ENCODE peak calls at places on chromosome 5, in six cellular contexts. One of them, this sample, is unnamed. For H3K4me1, the result is how much of the 10 kb centered on the place peaks cover.

GRCh38 chr5:73812962-73813588 is 187.1 kb downstream of the ARHGEF28 start:
- DNase-seq in astrocyte: peak
- DNase-seq in upper lobe of right lung: no peak
- DNase-seq in lower lobe of right lung: no peak
- DNase-seq in heart right ventricle: no peak
- DNase-seq in aorta: no peak
- DNase-seq in this sample: no peak

GRCh38 chr5:93088566-93088965 is 492.5 kb downstream of the NR2F1-AS1 start:
- DNase-seq in aorta: no peak
- DNase-seq in heart right ventricle: no peak
- DNase-seq in lower lobe of right lung: no peak
- DNase-seq in upper lobe of right lung: no peak
- DNase-seq in astrocyte: no peak
- DNase-seq in this sample: no peak

GRCh38 chr5:37867634-37868033 is 27.8 kb upstream of the GDNF start:
- DNase-seq in lower lobe of right lung: no peak
- DNase-seq in aorta: no peak
- DNase-seq in upper lobe of right lung: no peak
- DNase-seq in heart right ventricle: no peak
- DNase-seq in astrocyte: peak
- DNase-seq in this sample: no peak

GRCh38 chr5:75046366-75047142 is 5.8 kb downstream of the GCNT4 start:
- DNase-seq in lower lobe of right lung: no peak
- DNase-seq in heart right ventricle: no peak
- DNase-seq in upper lobe of right lung: no peak
- DNase-seq in aorta: no peak
- DNase-seq in astrocyte: no peak
- DNase-seq in this sample: no peak

GRCh38 chr5:113218200-113218599 is 216.6 kb downstream of the TSSK1B start:
- DNase-seq in upper lobe of right lung: no peak
- DNase-seq in astrocyte: no peak
- DNase-seq in aorta: no peak
- DNase-seq in heart right ventricle: peak
- DNase-seq in lower lobe of right lung: no peak
- DNase-seq in this sample: no peak

GRCh38 chr5:106959447-106959846 is 711.3 kb downstream of the EFNA5 start:
- DNase-seq in aorta: no peak
- DNase-seq in upper lobe of right lung: no peak
- DNase-seq in heart right ventricle: no peak
- DNase-seq in lower lobe of right lung: no peak
- DNase-seq in astrocyte: peak
- DNase-seq in this sample: no peak

GRCh38 chr5:87229780-87230179 is 37.9 kb upstream of the RASA1 start:
- DNase-seq in astrocyte: peak
- DNase-seq in heart right ventricle: no peak
- DNase-seq in aorta: no peak
- DNase-seq in upper lobe of right lung: no peak
- DNase-seq in lower lobe of right lung: no peak
- DNase-seq in this sample: peak

GRCh38 chr5:160366230-160366629 is 4.2 kb downstream of the C1QTNF2 start:
- DNase-seq in aorta: no peak
- DNase-seq in astrocyte: no peak
- DNase-seq in lower lobe of right lung: no peak
- DNase-seq in heart right ventricle: no peak
- DNase-seq in upper lobe of right lung: no peak
- DNase-seq in this sample: no peak

GRCh38 chr5:143673676-143674468 is 138.1 kb upstream of the HMHB1 start:
- DNase-seq in astrocyte: no peak
- DNase-seq in upper lobe of right lung: no peak
- DNase-seq in aorta: no peak
- DNase-seq in lower lobe of right lung: no peak
- DNase-seq in heart right ventricle: no peak
- DNase-seq in this sample: peak

GRCh38 chr5:148805323-148806290 is 20.8 kb upstream of the ADRB2 start:
- DNase-seq in aorta: no peak
- DNase-seq in heart right ventricle: peak
- DNase-seq in astrocyte: peak
- DNase-seq in upper lobe of right lung: no peak
- DNase-seq in lower lobe of right lung: peak
- DNase-seq in this sample: peak

GRCh38 chr5:38666668-38667498 is 110.4 kb upstream of the LIFR start:
- DNase-seq in lower lobe of right lung: peak
- DNase-seq in aorta: no peak
- DNase-seq in heart right ventricle: peak
- DNase-seq in astrocyte: peak
- DNase-seq in upper lobe of right lung: peak
- DNase-seq in this sample: no peak

GRCh38 chr5:65050826-65051498 is 282.2 kb downstream of the CWC27 start:
- DNase-seq in aorta: no peak
- DNase-seq in lower lobe of right lung: no peak
- DNase-seq in heart right ventricle: no peak
- DNase-seq in astrocyte: no peak
- DNase-seq in upper lobe of right lung: no peak
- DNase-seq in this sample: no peak

GRCh38 chr5:57097526-57097925 is 76.3 kb upstream of the GPBP1 start:
- DNase-seq in astrocyte: no peak
- DNase-seq in lower lobe of right lung: no peak
- DNase-seq in aorta: no peak
- DNase-seq in heart right ventricle: no peak
- DNase-seq in upper lobe of right lung: no peak
- DNase-seq in this sample: no peak

GRCh38 chr5:128081111-128081865 is 2.3 kb upstream of the SLC12A2 start:
- DNase-seq in upper lobe of right lung: no peak
- DNase-seq in heart right ventricle: no peak
- DNase-seq in astrocyte: no peak
- DNase-seq in lower lobe of right lung: no peak
- DNase-seq in aorta: no peak
- DNase-seq in this sample: no peak

GRCh38 chr5:52804359-52804758 is 16.6 kb downstream of the ITGA1 start:
- DNase-seq in aorta: no peak
- DNase-seq in astrocyte: no peak
- DNase-seq in heart right ventricle: no peak
- DNase-seq in lower lobe of right lung: no peak
- DNase-seq in upper lobe of right lung: no peak
- DNase-seq in this sample: no peak

GRCh38 chr5:32520326-32520725 is 65.0 kb upstream of the SUB1 start:
- DNase-seq in heart right ventricle: no peak
- DNase-seq in aorta: no peak
- DNase-seq in upper lobe of right lung: no peak
- DNase-seq in astrocyte: no peak
- DNase-seq in lower lobe of right lung: no peak
- DNase-seq in this sample: no peak

GRCh38 chr5:124736814-124737186 is 9.6 kb downstream of the ZNF608 start:
- DNase-seq in aorta: no peak
- DNase-seq in heart right ventricle: no peak
- DNase-seq in astrocyte: no peak
- DNase-seq in upper lobe of right lung: no peak
- DNase-seq in lower lobe of right lung: no peak
- DNase-seq in this sample: no peak

GRCh38 chr5:68289576-68289975 is 74.0 kb downstream of the PIK3R1 start:
- DNase-seq in upper lobe of right lung: no peak
- DNase-seq in aorta: no peak
- DNase-seq in heart right ventricle: no peak
- DNase-seq in lower lobe of right lung: no peak
- DNase-seq in astrocyte: no peak
- DNase-seq in this sample: no peak

GRCh38 chr5:141657937-141658545 is 6.8 kb upstream of the FCHSD1 start:
- DNase-seq in heart right ventricle: no peak
- DNase-seq in astrocyte: peak
- DNase-seq in upper lobe of right lung: peak
- DNase-seq in aorta: no peak
- DNase-seq in lower lobe of right lung: no peak
- DNase-seq in this sample: no peak

GRCh38 chr5:135670588-135670987 is 91.8 kb upstream of the CXCL14 start:
- DNase-seq in heart right ventricle: no peak
- DNase-seq in aorta: no peak
- DNase-seq in lower lobe of right lung: no peak
- DNase-seq in upper lobe of right lung: no peak
- DNase-seq in astrocyte: no peak
- DNase-seq in this sample: no peak

GRCh38 chr5:97192580-97193421 is 9.8 kb upstream of the RIOK2 start:
- DNase-seq in lower lobe of right lung: no peak
- DNase-seq in heart right ventricle: no peak
- DNase-seq in astrocyte: no peak
- DNase-seq in aorta: no peak
- DNase-seq in upper lobe of right lung: no peak
- DNase-seq in this sample: peak

GRCh38 chr5:54761213-54761701 is 224.1 kb downstream of the ESM1 start:
- DNase-seq in astrocyte: peak
- DNase-seq in upper lobe of right lung: no peak
- DNase-seq in lower lobe of right lung: no peak
- DNase-seq in aorta: no peak
- DNase-seq in heart right ventricle: no peak
- DNase-seq in this sample: no peak

GRCh38 chr5:96752341-96753016 is 55.3 kb downstream of the ERAP1 start:
- DNase-seq in lower lobe of right lung: no peak
- DNase-seq in aorta: no peak
- DNase-seq in upper lobe of right lung: no peak
- DNase-seq in astrocyte: peak
- DNase-seq in heart right ventricle: no peak
- DNase-seq in this sample: no peak

GRCh38 chr5:175493260-175493659 is 14.9 kb downstream of the SFXN1 start:
- DNase-seq in aorta: no peak
- DNase-seq in upper lobe of right lung: no peak
- DNase-seq in heart right ventricle: no peak
- DNase-seq in astrocyte: no peak
- DNase-seq in lower lobe of right lung: no peak
- DNase-seq in this sample: no peak

GRCh38 chr5:170342153-170342552 is 44.6 kb upstream of the LCP2 start:
- DNase-seq in aorta: no peak
- DNase-seq in upper lobe of right lung: no peak
- DNase-seq in astrocyte: no peak
- DNase-seq in heart right ventricle: no peak
- DNase-seq in lower lobe of right lung: no peak
- DNase-seq in this sample: no peak

GRCh38 chr5:149203896-149204544 is 62.7 kb downstream of the ABLIM3 start:
- DNase-seq in astrocyte: peak
- DNase-seq in lower lobe of right lung: no peak
- DNase-seq in heart right ventricle: no peak
- DNase-seq in aorta: no peak
- DNase-seq in upper lobe of right lung: no peak
- DNase-seq in this sample: no peak

GRCh38 chr5:150300496-150301169 is 2.1 kb downstream of the ARSI start:
- DNase-seq in upper lobe of right lung: no peak
- DNase-seq in astrocyte: no peak
- DNase-seq in aorta: peak
- DNase-seq in lower lobe of right lung: no peak
- DNase-seq in heart right ventricle: no peak
- DNase-seq in this sample: no peak

GRCh38 chr5:150297934-150298595 is 4.6 kb downstream of the ARSI start:
- DNase-seq in lower lobe of right lung: no peak
- DNase-seq in aorta: peak
- DNase-seq in upper lobe of right lung: no peak
- DNase-seq in astrocyte: no peak
- DNase-seq in heart right ventricle: no peak
- DNase-seq in this sample: no peak

GRCh38 chr5:150301170-150301505 is 1.6 kb downstream of the ARSI start:
- DNase-seq in upper lobe of right lung: no peak
- DNase-seq in lower lobe of right lung: no peak
- DNase-seq in heart right ventricle: no peak
- DNase-seq in astrocyte: peak
- DNase-seq in aorta: peak
- DNase-seq in this sample: no peak

GRCh38 chr5:150298701-150299451 is 3.8 kb downstream of the ARSI start:
- DNase-seq in astrocyte: peak
- DNase-seq in aorta: peak
- DNase-seq in heart right ventricle: no peak
- DNase-seq in upper lobe of right lung: no peak
- DNase-seq in lower lobe of right lung: no peak
- DNase-seq in this sample: no peak

GRCh38 chr5:150299571-150300327 is 3.0 kb downstream of the ARSI start:
- DNase-seq in heart right ventricle: no peak
- DNase-seq in aorta: peak
- DNase-seq in astrocyte: peak
- DNase-seq in lower lobe of right lung: no peak
- DNase-seq in upper lobe of right lung: no peak
- DNase-seq in this sample: peak
- H3K4me1 ChIP-seq in heart right ventricle: under half
- H3K4me1 ChIP-seq in aorta: under half
- H3K4me1 ChIP-seq in astrocyte: under half
- H3K4me1 ChIP-seq in lower lobe of right lung: under half
- H3K4me1 ChIP-seq in upper lobe of right lung: under half
- H3K4me1 ChIP-seq in this sample: under half

GRCh38 chr5:179553006-179553405 is 2.7 kb downstream of the RUFY1 start:
- DNase-seq in astrocyte: no peak
- DNase-seq in upper lobe of right lung: no peak
- DNase-seq in heart right ventricle: no peak
- DNase-seq in lower lobe of right lung: no peak
- DNase-seq in aorta: no peak
- DNase-seq in this sample: no peak
- H3K27ac ChIP-seq in astrocyte: no peak
- H3K27ac ChIP-seq in upper lobe of right lung: no peak
- H3K27ac ChIP-seq in heart right ventricle: no peak
- H3K27ac ChIP-seq in lower lobe of right lung: no peak
- H3K27ac ChIP-seq in aorta: no peak
- H3K27ac ChIP-seq in this sample: no peak

GRCh38 chr5:138661342-138661975 is 86.3 kb upstream of the HSPA9 start:
- DNase-seq in heart right ventricle: no peak
- DNase-seq in astrocyte: no peak
- DNase-seq in lower lobe of right lung: no peak
- DNase-seq in upper lobe of right lung: no peak
- DNase-seq in aorta: no peak
- DNase-seq in this sample: no peak
- H3K4me1 ChIP-seq in heart right ventricle: under half
- H3K4me1 ChIP-seq in astrocyte: under half
- H3K4me1 ChIP-seq in lower lobe of right lung: under half
- H3K4me1 ChIP-seq in upper lobe of right lung: under half
- H3K4me1 ChIP-seq in aorta: under half
- H3K4me1 ChIP-seq in this sample: under half

GRCh38 chr5:167720201-167720600 is 571.2 kb upstream of the WWC1 start:
- DNase-seq in lower lobe of right lung: no peak
- DNase-seq in upper lobe of right lung: no peak
- DNase-seq in astrocyte: no peak
- DNase-seq in heart right ventricle: no peak
- DNase-seq in aorta: no peak
- DNase-seq in this sample: no peak

GRCh38 chr5:167720676-167721260 is 570.7 kb upstream of the WWC1 start:
- DNase-seq in upper lobe of right lung: no peak
- DNase-seq in astrocyte: peak
- DNase-seq in aorta: no peak
- DNase-seq in lower lobe of right lung: no peak
- DNase-seq in heart right ventricle: no peak
- DNase-seq in this sample: no peak

GRCh38 chr5:167725741-167726140 is 565.7 kb upstream of the WWC1 start:
- DNase-seq in heart right ventricle: no peak
- DNase-seq in astrocyte: no peak
- DNase-seq in aorta: no peak
- DNase-seq in lower lobe of right lung: no peak
- DNase-seq in upper lobe of right lung: no peak
- DNase-seq in this sample: no peak

GRCh38 chr5:167721926-167722440 is 569.5 kb upstream of the WWC1 start:
- DNase-seq in astrocyte: no peak
- DNase-seq in aorta: no peak
- DNase-seq in lower lobe of right lung: no peak
- DNase-seq in heart right ventricle: no peak
- DNase-seq in upper lobe of right lung: no peak
- DNase-seq in this sample: no peak

GRCh38 chr5:167723254-167723871 is 568.1 kb upstream of the WWC1 start:
- DNase-seq in aorta: peak
- DNase-seq in upper lobe of right lung: peak
- DNase-seq in heart right ventricle: peak
- DNase-seq in astrocyte: peak
- DNase-seq in lower lobe of right lung: peak
- DNase-seq in this sample: peak
- H3K27ac ChIP-seq in aorta: no peak
- H3K27ac ChIP-seq in upper lobe of right lung: no peak
- H3K27ac ChIP-seq in heart right ventricle: no peak
- H3K27ac ChIP-seq in astrocyte: no peak
- H3K27ac ChIP-seq in lower lobe of right lung: no peak
- H3K27ac ChIP-seq in this sample: no peak